ENCODE peak calls at places on chromosomes 3 and 15, in seven cellular contexts. One of them, this sample, is unnamed.

GRCh38 chr3:12952322-12953200 is 111.2 kb upstream of the RPL32 start:
- DNase-seq in HL-60: no peak
- DNase-seq in endodermal cell: no peak
- DNase-seq in AG04449: no peak
- DNase-seq in psoas muscle: no peak
- DNase-seq in transverse colon: no peak
- DNase-seq in HFF-Myc: no peak
- DNase-seq in this sample: no peak

GRCh38 chr15:78932216-78932808 is 12.5 kb downstream of the CTSH start:
- DNase-seq in HL-60: no peak
- DNase-seq in endodermal cell: peak
- DNase-seq in AG04449: no peak
- DNase-seq in psoas muscle: no peak
- DNase-seq in transverse colon: no peak
- DNase-seq in HFF-Myc: no peak
- DNase-seq in this sample: no peak

GRCh38 chr3:111808439-111808838 is 50.6 kb upstream of the PHLDB2 start:
- DNase-seq in HL-60: no peak
- DNase-seq in endodermal cell: no peak
- DNase-seq in AG04449: no peak
- DNase-seq in psoas muscle: no peak
- DNase-seq in transverse colon: no peak
- DNase-seq in HFF-Myc: no peak
- DNase-seq in this sample: no peak

GRCh38 chr3:10469406-10470119 is 35.8 kb downstream of the ATP2B2 start:
- DNase-seq in HL-60: no peak
- DNase-seq in endodermal cell: no peak
- DNase-seq in AG04449: no peak
- DNase-seq in psoas muscle: peak
- DNase-seq in transverse colon: no peak
- DNase-seq in HFF-Myc: no peak
- DNase-seq in this sample: no peak

GRCh38 chr3:190514163-190515153 is 573 bp downstream of the IL1RAP start:
- DNase-seq in HL-60: no peak
- DNase-seq in endodermal cell: peak
- DNase-seq in AG04449: no peak
- DNase-seq in psoas muscle: peak
- DNase-seq in transverse colon: peak
- DNase-seq in HFF-Myc: no peak
- DNase-seq in this sample: peak

GRCh38 chr3:46668591-46668990 is 24.9 kb downstream of the ALS2CL start:
- DNase-seq in HL-60: no peak
- DNase-seq in endodermal cell: peak
- DNase-seq in AG04449: no peak
- DNase-seq in psoas muscle: no peak
- DNase-seq in transverse colon: peak
- DNase-seq in HFF-Myc: no peak
- DNase-seq in this sample: no peak

GRCh38 chr3:143298886-143299535 is 179.4 kb downstream of the CHST2 start:
- DNase-seq in HL-60: no peak
- DNase-seq in endodermal cell: no peak
- DNase-seq in AG04449: no peak
- DNase-seq in psoas muscle: no peak
- DNase-seq in transverse colon: no peak
- DNase-seq in HFF-Myc: no peak
- DNase-seq in this sample: no peak

GRCh38 chr3:46725663-46726314 is 8.1 kb upstream of the PRSS50 start:
- DNase-seq in HL-60: no peak
- DNase-seq in endodermal cell: peak
- DNase-seq in AG04449: no peak
- DNase-seq in psoas muscle: no peak
- DNase-seq in transverse colon: no peak
- DNase-seq in HFF-Myc: no peak
- DNase-seq in this sample: no peak

GRCh38 chr3:154872089-154872488 is 208.0 kb upstream of the MME start:
- DNase-seq in HL-60: no peak
- DNase-seq in endodermal cell: no peak
- DNase-seq in AG04449: no peak
- DNase-seq in psoas muscle: no peak
- DNase-seq in transverse colon: no peak
- DNase-seq in HFF-Myc: no peak
- DNase-seq in this sample: no peak

GRCh38 chr3:40800343-40800742 is 275.6 kb downstream of the ZNF621 start:
- DNase-seq in HL-60: peak
- DNase-seq in endodermal cell: peak
- DNase-seq in AG04449: no peak
- DNase-seq in psoas muscle: peak
- DNase-seq in transverse colon: peak
- DNase-seq in HFF-Myc: peak
- DNase-seq in this sample: peak

GRCh38 chr15:89332446-89332845 is 2.2 kb downstream of the POLG start:
- DNase-seq in HL-60: no peak
- DNase-seq in endodermal cell: peak
- DNase-seq in AG04449: no peak
- DNase-seq in psoas muscle: no peak
- DNase-seq in transverse colon: no peak
- DNase-seq in HFF-Myc: no peak
- DNase-seq in this sample: no peak

GRCh38 chr3:12443781-12444522 is 40.3 kb upstream of the TSEN2 start:
- DNase-seq in HL-60: no peak
- DNase-seq in endodermal cell: no peak
- DNase-seq in AG04449: no peak
- DNase-seq in psoas muscle: no peak
- DNase-seq in transverse colon: no peak
- DNase-seq in HFF-Myc: no peak
- DNase-seq in this sample: no peak

GRCh38 chr3:149554826-149555225 is 80.3 kb downstream of the TM4SF4 start:
- DNase-seq in HL-60: no peak
- DNase-seq in endodermal cell: no peak
- DNase-seq in AG04449: no peak
- DNase-seq in psoas muscle: no peak
- DNase-seq in transverse colon: peak
- DNase-seq in HFF-Myc: peak
- DNase-seq in this sample: no peak

GRCh38 chr15:35166730-35167359 is 81.8 kb upstream of the NANOGP8 start:
- DNase-seq in HL-60: no peak
- DNase-seq in endodermal cell: no peak
- DNase-seq in AG04449: no peak
- DNase-seq in psoas muscle: no peak
- DNase-seq in transverse colon: no peak
- DNase-seq in HFF-Myc: no peak
- DNase-seq in this sample: no peak

DNA sequence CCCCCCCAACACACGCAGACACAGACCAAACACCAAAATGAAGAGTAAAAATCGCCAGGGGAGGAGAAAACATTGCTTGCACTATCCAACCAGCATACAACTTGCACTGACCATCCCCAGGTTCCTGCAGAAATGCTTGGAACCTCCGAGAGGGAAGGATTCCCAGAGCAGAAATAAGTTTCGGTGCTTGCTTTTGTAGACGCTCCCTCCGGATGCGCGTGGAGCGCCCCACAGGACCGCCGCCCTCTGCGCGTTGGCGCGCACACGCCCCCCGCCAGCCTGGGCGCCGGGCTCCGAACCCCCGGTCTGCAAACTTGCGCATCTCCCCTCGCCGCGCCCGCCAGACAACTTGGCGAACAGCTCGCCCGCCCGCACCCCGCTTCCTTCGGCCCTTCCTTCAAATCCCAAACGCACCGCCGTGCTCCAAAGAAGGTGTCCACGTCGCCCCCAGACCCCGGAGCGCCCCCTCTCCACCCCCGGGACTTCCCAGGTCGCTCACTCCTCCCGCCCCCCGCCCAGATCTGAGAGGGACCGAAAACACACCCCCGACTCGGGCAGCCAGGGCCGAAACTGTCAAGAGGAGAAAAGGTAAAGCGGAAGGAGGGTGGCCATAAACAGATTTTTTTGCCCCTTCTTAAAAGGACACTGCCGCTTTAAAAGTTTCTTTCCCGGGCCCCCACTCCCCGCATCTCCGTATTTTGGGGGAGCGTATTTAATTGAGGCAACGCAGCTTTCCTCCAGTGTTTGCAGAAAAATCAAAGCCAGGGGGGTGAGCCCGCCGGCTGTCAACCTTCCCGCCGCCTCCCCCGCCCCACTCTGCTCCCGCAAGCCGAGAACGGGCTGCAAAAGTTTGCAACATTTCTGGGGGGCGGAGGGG is 839 bp downstream of the RORA start:
- DNase-seq in HL-60: no peak
- DNase-seq in endodermal cell: peak
- DNase-seq in AG04449: no peak
- DNase-seq in psoas muscle: no peak
- DNase-seq in transverse colon: no peak
- DNase-seq in HFF-Myc: no peak
- DNase-seq in this sample: no peak
- H3K4me3 ChIP-seq in HL-60: no peak
- H3K4me3 ChIP-seq in endodermal cell: peak
- H3K4me3 ChIP-seq in AG04449: peak
- H3K4me3 ChIP-seq in psoas muscle: peak
- H3K4me3 ChIP-seq in transverse colon: peak
- H3K4me3 ChIP-seq in HFF-Myc: peak
- H3K4me3 ChIP-seq in this sample: peak

GRCh38 chr3:62551556-62551955 is 178.2 kb upstream of the FEZF2 start:
- DNase-seq in HL-60: no peak
- DNase-seq in endodermal cell: no peak
- DNase-seq in AG04449: no peak
- DNase-seq in psoas muscle: no peak
- DNase-seq in transverse colon: no peak
- DNase-seq in HFF-Myc: no peak
- DNase-seq in this sample: no peak

GRCh38 chr3:62557450-62557849 is 184.1 kb upstream of the FEZF2 start:
- DNase-seq in HL-60: no peak
- DNase-seq in endodermal cell: no peak
- DNase-seq in AG04449: no peak
- DNase-seq in psoas muscle: no peak
- DNase-seq in transverse colon: no peak
- DNase-seq in HFF-Myc: no peak
- DNase-seq in this sample: no peak

GRCh38 chr3:62553811-62554210 is 180.5 kb upstream of the FEZF2 start:
- DNase-seq in HL-60: no peak
- DNase-seq in endodermal cell: no peak
- DNase-seq in AG04449: no peak
- DNase-seq in psoas muscle: no peak
- DNase-seq in transverse colon: no peak
- DNase-seq in HFF-Myc: no peak
- DNase-seq in this sample: no peak

GRCh38 chr3:62556121-62556520 is 182.8 kb upstream of the FEZF2 start:
- DNase-seq in HL-60: no peak
- DNase-seq in endodermal cell: peak
- DNase-seq in AG04449: no peak
- DNase-seq in psoas muscle: no peak
- DNase-seq in transverse colon: no peak
- DNase-seq in HFF-Myc: no peak
- DNase-seq in this sample: no peak

GRCh38 chr3:62554264-62554799 is 181.0 kb upstream of the FEZF2 start:
- DNase-seq in HL-60: no peak
- DNase-seq in endodermal cell: peak
- DNase-seq in AG04449: no peak
- DNase-seq in psoas muscle: no peak
- DNase-seq in transverse colon: no peak
- DNase-seq in HFF-Myc: no peak
- DNase-seq in this sample: no peak
- TF ChIP-seq CTCF in HL-60: no peak
- TF ChIP-seq CTCF in endodermal cell: peak
- TF ChIP-seq CTCF in AG04449: peak
- TF ChIP-seq CTCF in psoas muscle: peak
- TF ChIP-seq CTCF in transverse colon: no peak
- TF ChIP-seq CTCF in HFF-Myc: peak
- TF ChIP-seq CTCF in this sample: no peak

GRCh38 chr3:117562000-117562399 is 852.4 kb downstream of the TUSC7 start:
- DNase-seq in HL-60: no peak
- DNase-seq in endodermal cell: no peak
- DNase-seq in AG04449: no peak
- DNase-seq in psoas muscle: no peak
- DNase-seq in transverse colon: no peak
- DNase-seq in HFF-Myc: no peak
- DNase-seq in this sample: no peak

GRCh38 chr3:117563063-117563462 is 853.5 kb downstream of the TUSC7 start:
- DNase-seq in HL-60: no peak
- DNase-seq in endodermal cell: no peak
- DNase-seq in AG04449: no peak
- DNase-seq in psoas muscle: no peak
- DNase-seq in transverse colon: no peak
- DNase-seq in HFF-Myc: no peak
- DNase-seq in this sample: no peak

GRCh38 chr3:117557469-117557868 is 847.9 kb downstream of the TUSC7 start:
- DNase-seq in HL-60: no peak
- DNase-seq in endodermal cell: no peak
- DNase-seq in AG04449: no peak
- DNase-seq in psoas muscle: no peak
- DNase-seq in transverse colon: no peak
- DNase-seq in HFF-Myc: no peak
- DNase-seq in this sample: no peak

GRCh38 chr3:117557008-117557407 is 847.4 kb downstream of the TUSC7 start:
- DNase-seq in HL-60: no peak
- DNase-seq in endodermal cell: no peak
- DNase-seq in AG04449: no peak
- DNase-seq in psoas muscle: no peak
- DNase-seq in transverse colon: no peak
- DNase-seq in HFF-Myc: no peak
- DNase-seq in this sample: no peak

GRCh38 chr3:117558681-117559080 is 849.1 kb downstream of the TUSC7 start:
- DNase-seq in HL-60: no peak
- DNase-seq in endodermal cell: no peak
- DNase-seq in AG04449: no peak
- DNase-seq in psoas muscle: no peak
- DNase-seq in transverse colon: no peak
- DNase-seq in HFF-Myc: no peak
- DNase-seq in this sample: no peak
- H3K4me3 ChIP-seq in HL-60: no peak
- H3K4me3 ChIP-seq in endodermal cell: no peak
- H3K4me3 ChIP-seq in AG04449: no peak
- H3K4me3 ChIP-seq in psoas muscle: no peak
- H3K4me3 ChIP-seq in transverse colon: no peak
- H3K4me3 ChIP-seq in HFF-Myc: no peak
- H3K4me3 ChIP-seq in this sample: no peak

GRCh38 chr3:25448750-25449684 is 21.0 kb downstream of the RARB start:
- DNase-seq in HL-60: no peak
- DNase-seq in endodermal cell: peak
- DNase-seq in AG04449: no peak
- DNase-seq in psoas muscle: peak
- DNase-seq in transverse colon: peak
- DNase-seq in HFF-Myc: no peak
- DNase-seq in this sample: peak
- TF ChIP-seq CTCF in HL-60: no peak
- TF ChIP-seq CTCF in endodermal cell: no peak
- TF ChIP-seq CTCF in AG04449: no peak
- TF ChIP-seq CTCF in psoas muscle: no peak
- TF ChIP-seq CTCF in transverse colon: no peak
- TF ChIP-seq CTCF in HFF-Myc: no peak
- TF ChIP-seq CTCF in this sample: no peak

This sample was measured in heart left ventricle.